ENCODE peak calls at places on chromosomes 13 and 19, in eight cellular contexts. U is stimulated activated CD8-positive, alpha-beta memory T cell treated with anti-CD3 and anti-CD28 coated beads, Interleukin-7, amount 100 ng/mL, for 48 hours; X is GM12864; R is amniotic stem cell; I is tibial nerve; Q is iris pigment epithelial cell; V is Peyer's patch; E is H9. T is an unnamed sample.

GRCh38 chr19:2391118-2391725 is 31.2 kb downstream of the TMPRSS9 start:
- DNase-seq in V (peak; percentile 38), R (peak; percentile 62), I (peak; percentile 23), U (no peak), E (no peak), Q (peak; percentile 65), X (peak; percentile 59), T (peak; percentile 59)

GRCh38 chr19:42850981-42851717 is 28.4 kb downstream of the PSG1 start:
- DNase-seq in V (no peak), U (no peak), R (peak; percentile 90), X (no peak), Q (peak; percentile 98), E (no peak), I (peak; percentile 28), T (no peak)

GRCh38 chr19:7852851-7853759 is 21.1 kb downstream of the PRR36 start:
- DNase-seq in I (no peak), Q (peak; percentile 48), U (peak; percentile 57), E (peak; percentile 96), V (peak; percentile 70), X (peak; percentile 22), R (peak; percentile 30), T (peak; percentile 77)

GRCh38 chr19:1610579-1610978 is 5.3 kb upstream of the UQCR11 start:
- DNase-seq in I (no peak), Q (no peak), V (no peak), X (no peak), R (no peak), E (no peak), U (no peak), T (no peak)

GRCh38 chr19:36652958-36653357 is 13.7 kb downstream of the ZNF461 start:
- DNase-seq in U (no peak), I (no peak), V (no peak), R (no peak), X (no peak), E (no peak), Q (no peak), T (no peak)

GRCh38 chr19:55635334-55635717 is 5.5 kb upstream of the ZNF580 start:
- DNase-seq in U (no peak), V (no peak), E (no peak), X (no peak), R (no peak), I (no peak), Q (no peak), T (no peak)

GRCh38 chr19:15869873-15870272 is 28.0 kb downstream of the CYP4F2 start:
- DNase-seq in E (no peak), Q (no peak), X (no peak), U (no peak), I (no peak), V (no peak), R (no peak), T (no peak)

GRCh38 chr19:55345101-55345817 is 5.6 kb downstream of the KMT5C start:
- DNase-seq in V (no peak), E (no peak), Q (no peak), X (no peak), R (no peak), U (no peak), I (no peak), T (no peak)

GRCh38 chr13:26007774-26008173 is 44.0 kb downstream of the SHISA2 start:
- DNase-seq in E (no peak), U (no peak), Q (no peak), I (no peak), R (no peak), X (no peak), V (no peak), T (no peak)

GRCh38 chr13:30676672-30677071 is 58.7 kb upstream of the ALOX5AP start:
- DNase-seq in R (no peak), Q (peak; percentile 47), X (no peak), U (no peak), I (no peak), V (no peak), E (no peak), T (no peak)

GRCh38 chr13:41639955-41640780 is 182.8 kb downstream of the RGCC start:
- DNase-seq in Q (no peak), U (no peak), I (no peak), V (no peak), E (no peak), R (no peak), X (no peak), T (no peak)

GRCh38 chr19:21256722-21257121 is 72.5 kb downstream of the ZNF708 start:
- DNase-seq in I (no peak), Q (peak; percentile 51), U (no peak), R (no peak), V (no peak), E (no peak), X (no peak), T (no peak)

GRCh38 chr13:108705031-108705430 is 75.6 kb downstream of the MYO16 start:
- DNase-seq in Q (no peak), I (no peak), X (no peak), R (no peak), U (no peak), E (no peak), V (no peak), T (no peak)

GRCh38 chr13:113636266-113636963 is 21.6 kb downstream of the ATP4B start:
- DNase-seq in V (no peak), E (no peak), Q (no peak), X (no peak), I (no peak), U (no peak), R (no peak), T (no peak)

GRCh38 chr19:18437481-18438330 is at the start of gene ISYNA1:
- DNase-seq in V (peak; percentile 68), Q (peak; percentile 72), E (peak; percentile 81), R (no peak), I (no peak), U (no peak), X (no peak), T (peak; percentile 65)

GRCh38 chr13:33078268-33078667 is 62.0 kb downstream of the KL start:
- DNase-seq in U (no peak), V (no peak), R (no peak), I (no peak), E (no peak), X (no peak), Q (no peak), T (no peak)

GRCh38 chr19:18388328-18389094 is 2.6 kb downstream of the GDF15 start:
- DNase-seq in R (no peak), X (peak; percentile 43), I (peak; percentile 61), E (peak; percentile 88), V (peak; percentile 77), Q (no peak), U (peak; percentile 48), T (peak; percentile 83)

GRCh38 chr19:12825259-12826131 is 8.9 kb downstream of the RTBDN start:
- DNase-seq in U (no peak), I (no peak), V (no peak), R (no peak), E (peak; percentile 93), X (no peak), Q (no peak), T (no peak)

GRCh38 chr19:46369817-46370216 is 22.9 kb downstream of the PPP5C start:
- DNase-seq in Q (no peak), I (no peak), U (no peak), E (no peak), X (no peak), V (no peak), R (no peak), T (no peak)

GRCh38 chr13:97339019-97339988 is 94.7 kb upstream of the RAP2A start:
- DNase-seq in I (no peak), Q (peak; percentile 65), U (no peak), V (no peak), R (peak; percentile 72), X (no peak), E (no peak), T (no peak)

GRCh38 chr19:45179848-45180370 is 1.3 kb downstream of the BLOC1S3 start:
- DNase-seq in V (no peak), Q (no peak), R (no peak), U (no peak), E (no peak), I (no peak), X (no peak), T (no peak)

GRCh38 chr19:21697171-21697570 is 70.2 kb downstream of the ZNF100 start:
- DNase-seq in E (no peak), U (no peak), R (no peak), Q (peak; percentile 3), X (no peak), V (no peak), I (no peak), T (no peak)

GRCh38 chr19:39248806-39249205 is at the start of gene IFNL4:
- DNase-seq in Q (no peak), U (no peak), I (no peak), R (no peak), V (no peak), X (no peak), E (no peak), T (no peak)

T was measured in activated CD8-positive, alpha-beta T cell treated with anti-CD3 and anti-CD28 coated beads, Interleukin-2, amount 10 ng/mL, durations not matched to agents 7 days and 5 days.